ENCODE peak calls at places on chromosome 22, in seven cellular contexts. P is GM12864, K is uterus, Q is kidney epithelial cell, A is thoracic aorta, E is SK-N-SH, I is HCT116. M is an unnamed sample.

GRCh38 chr22:33894515-33894914 is 25.8 kb downstream of the LARGE1 start:
- DNase-seq in K (no peak), I (no peak), E (no peak), P (no peak), A (no peak), Q (no peak), M (no peak)

GRCh38 chr22:26471522-26471921 is 12.1 kb downstream of the HPS4 start:
- DNase-seq in K (no peak), E (no peak), Q (peak), P (no peak), I (peak), A (no peak), M (peak)

GRCh38 chr22:25753252-25753651 is 11.3 kb downstream of the MYO18B start:
- DNase-seq in Q (no peak), P (no peak), K (no peak), I (no peak), A (no peak), E (no peak), M (no peak)

GRCh38 chr22:34975721-34976120 is 90.2 kb upstream of the ISX start:
- DNase-seq in I (no peak), A (no peak), E (no peak), K (no peak), P (no peak), Q (no peak), M (no peak)

GRCh38 chr22:32649515-32650200 is 151.8 kb upstream of the TIMP3 start:
- DNase-seq in Q (no peak), E (no peak), P (no peak), I (no peak), K (peak), A (peak), M (no peak)

GRCh38 chr22:48756146-48757111 is 1071.2 kb downstream of the BRD1 start:
- DNase-seq in P (no peak), A (no peak), Q (no peak), I (no peak), E (no peak), K (no peak), M (no peak)

GRCh38 chr22:35476341-35476740 is 64.3 kb upstream of the RASD2 start:
- DNase-seq in E (no peak), I (no peak), A (no peak), Q (peak), P (no peak), K (no peak), M (no peak)

GRCh38 chr22:32518351-32518750 is 43.7 kb downstream of the FBXO7 start:
- DNase-seq in A (no peak), Q (no peak), P (no peak), K (no peak), E (no peak), I (no peak), M (no peak)

GRCh38 chr22:24413726-24414385 is 13.5 kb upstream of the ADORA2A start:
- DNase-seq in I (no peak), Q (no peak), A (no peak), E (peak), P (no peak), K (no peak), M (no peak)

GRCh38 chr22:43375951-43376455 is 32.8 kb upstream of the SCUBE1 start:
- DNase-seq in E (no peak), I (no peak), K (no peak), A (no peak), Q (no peak), P (no peak), M (no peak)

GRCh38 chr22:36258750-36259619 is 6.1 kb downstream of the APOL1 start:
- DNase-seq in E (no peak), Q (no peak), A (no peak), I (no peak), P (no peak), K (peak), M (no peak)

GRCh38 chr22:26916236-26916635 is 258.8 kb downstream of the MIAT start:
- DNase-seq in A (no peak), E (no peak), I (no peak), K (no peak), P (no peak), Q (no peak), M (no peak)

GRCh38 chr22:47472636-47473035 is 710.2 kb downstream of the TBC1D22A start:
- DNase-seq in Q (no peak), E (no peak), P (no peak), A (no peak), K (no peak), I (no peak), M (no peak)

GRCh38 chr22:19108807-19109197 is 13.4 kb downstream of the DGCR2 start:
- DNase-seq in K (no peak), I (no peak), P (no peak), A (no peak), Q (no peak), E (no peak), M (no peak)

GRCh38 chr22:25702046-25702445 is 39.9 kb upstream of the MYO18B start:
- DNase-seq in A (no peak), I (no peak), Q (peak), K (no peak), E (peak), P (no peak), M (peak)

GRCh38 chr22:30694638-30695350 is at the start of gene OSBP2:
- DNase-seq in E (peak), A (no peak), K (peak), I (no peak), Q (no peak), P (no peak), M (no peak)

GRCh38 chr22:48485144-48486135 is 1342.2 kb downstream of the BRD1 start:
- DNase-seq in Q (no peak), K (peak), I (no peak), A (no peak), P (no peak), E (no peak), M (no peak)

GRCh38 chr22:27626675-27627443 is 174.7 kb downstream of the MN1 start:
- DNase-seq in I (no peak), A (no peak), E (no peak), K (no peak), P (no peak), Q (no peak), M (no peak)

GRCh38 chr22:27982106-27982505 is 63.0 kb upstream of the PITPNB start:
- DNase-seq in E (no peak), K (no peak), Q (no peak), A (no peak), P (no peak), I (no peak), M (no peak)

GRCh38 chr22:26835929-26836528 is 178.6 kb downstream of the MIAT start:
- DNase-seq in K (peak), Q (no peak), E (peak), A (no peak), I (peak), P (peak), M (peak)

GRCh38 chr22:30333707-30334087 is 7.0 kb upstream of the TBC1D10A start:
- DNase-seq in A (no peak), P (no peak), K (no peak), I (no peak), Q (no peak), E (no peak), M (no peak)

GRCh38 chr22:46339956-46340355 is 4.4 kb downstream of the TRMU start:
- DNase-seq in K (no peak), E (no peak), A (no peak), P (no peak), I (no peak), Q (no peak), M (no peak)

GRCh38 chr22:46336119-46337078 is 885 bp downstream of the TRMU start:
- DNase-seq in Q (no peak), P (no peak), I (no peak), E (peak), A (no peak), K (no peak), M (no peak)

GRCh38 chr22:46335201-46336118 is at the start of gene TRMU:
- DNase-seq in P (peak), I (peak), E (peak), Q (peak), K (peak), A (no peak), M (peak)

GRCh38 chr22:46338636-46339035 is 3.1 kb downstream of the TRMU start:
- DNase-seq in P (no peak), E (no peak), Q (no peak), K (no peak), A (no peak), I (no peak), M (no peak)

GRCh38 chr22:46337870-46338269 is 2.4 kb downstream of the TRMU start:
- DNase-seq in I (no peak), E (no peak), P (no peak), A (no peak), K (no peak), Q (no peak), M (no peak)
- H3K4me3 ChIP-seq in I (no peak), E (no peak), P (no peak), A (no peak), K (no peak), Q (no peak), M (no peak)

DNA sequence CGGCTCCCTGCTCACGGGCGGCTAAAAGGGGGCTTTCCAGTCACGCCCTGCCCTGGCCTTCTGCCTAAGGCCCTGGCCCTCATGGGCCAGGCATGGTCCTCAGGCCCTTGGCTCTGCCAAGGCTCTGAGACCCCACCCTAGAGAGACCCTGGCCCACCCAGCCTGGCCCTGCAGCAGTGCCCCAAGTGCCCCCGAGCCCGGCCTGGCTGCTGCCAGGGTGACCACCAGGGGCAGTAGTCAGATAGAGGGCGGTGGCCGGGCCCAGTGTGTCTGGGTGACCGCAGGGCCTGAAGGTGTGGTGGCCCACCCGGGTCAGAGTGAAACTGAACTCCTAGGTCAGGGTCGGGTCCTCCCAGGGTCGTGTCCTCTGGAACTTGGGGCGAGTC is 29.4 kb upstream of the CCDC188 start:
- DNase-seq in P (no peak), Q (no peak), I (no peak), A (no peak), E (peak), K (no peak), M (no peak)
- TF ChIP-seq CTCF in P (peak), Q (peak), I (peak), A (peak), E (peak), K (no peak), M (peak)

GRCh38 chr22:50191041-50191740 is 5.5 kb downstream of the TRABD start:
- DNase-seq in I (no peak), K (no peak), A (no peak), E (peak), P (peak), Q (no peak), M (no peak)
- H3K4me3 ChIP-seq in I (peak), K (peak), A (peak), E (no peak), P (peak), Q (peak), M (peak)

DNA sequence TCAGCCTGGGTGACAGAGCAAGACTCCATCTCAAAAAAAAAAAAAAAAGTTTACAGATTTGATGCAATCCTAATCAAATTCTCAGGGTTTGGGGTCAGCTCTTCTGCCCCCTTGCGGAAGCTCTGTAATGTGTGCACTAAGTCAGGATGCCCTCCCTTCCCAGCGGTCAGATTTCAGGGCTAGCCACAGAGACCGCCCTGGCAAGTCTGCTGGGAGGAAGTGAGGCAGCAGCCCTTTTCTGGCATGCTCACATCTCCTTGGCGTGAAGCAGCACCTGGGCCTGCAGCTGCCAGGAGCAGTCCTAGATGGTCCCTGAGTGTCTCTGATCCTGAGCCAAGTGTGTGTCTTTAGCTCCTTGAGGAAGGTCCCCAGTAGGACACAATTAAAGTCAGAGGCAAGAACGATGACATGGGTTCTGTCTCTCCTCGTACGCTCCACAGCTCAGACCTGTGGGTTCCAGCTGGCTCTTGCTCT is 10.9 kb upstream of the APOBEC3C start:
- DNase-seq in K (peak), Q (no peak), P (peak), A (peak), E (peak), I (peak), M (peak)
- TF ChIP-seq CTCF in K (peak), Q (peak), P (peak), A (peak), E (peak), I (peak), M (peak)

DNA sequence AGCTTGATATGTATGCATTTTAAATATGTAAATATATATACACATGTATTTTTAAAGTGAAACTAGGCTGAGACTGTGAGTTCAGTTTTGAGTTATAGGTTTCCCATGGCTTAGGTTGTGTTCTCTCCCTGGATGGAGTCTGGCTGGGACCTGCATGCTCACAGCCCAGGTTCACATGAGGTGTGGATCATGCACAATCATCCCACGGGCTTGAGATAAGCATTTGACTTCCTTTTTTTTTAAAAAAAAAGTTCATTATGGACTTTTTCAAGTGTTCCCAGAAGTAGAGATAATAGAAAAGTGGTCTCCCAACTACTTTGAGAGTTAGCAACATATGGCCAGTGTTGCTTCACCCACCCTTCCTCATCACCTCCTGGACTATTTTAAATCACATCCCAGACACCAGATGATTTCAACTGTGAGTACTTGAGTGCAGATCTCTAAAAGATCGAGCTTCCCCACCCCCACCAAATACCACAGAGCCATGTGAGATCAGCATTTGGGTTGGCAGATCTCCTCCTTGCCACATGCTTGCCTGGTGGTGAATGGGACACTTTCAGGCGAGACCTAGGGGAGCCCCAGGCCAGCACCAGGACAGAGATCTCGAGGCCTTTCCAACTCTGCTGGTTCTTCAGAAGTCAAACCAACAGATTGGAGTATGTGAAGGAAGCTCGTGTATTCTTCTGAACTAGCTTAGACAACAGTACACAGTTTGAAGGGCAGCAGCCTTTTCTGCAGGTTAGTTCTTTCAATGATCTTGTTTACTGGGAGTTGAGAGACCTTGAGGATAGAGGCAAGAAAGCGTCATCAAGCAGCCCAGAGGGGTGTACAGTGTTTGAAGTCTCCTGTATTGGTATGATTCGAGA is 15.9 kb downstream of the MED15 start:
- DNase-seq in E (no peak), I (no peak), A (no peak), K (no peak), Q (no peak), P (no peak), M (peak)
- H3K4me3 ChIP-seq in E (no peak), I (no peak), A (no peak), K (no peak), Q (no peak), P (no peak), M (no peak)

GRCh38 chr22:17774206-17774927 is at the start of gene BID:
- DNase-seq in I (no peak), Q (no peak), A (no peak), K (no peak), P (no peak), E (peak), M (no peak)

GRCh38 chr22:17770180-17771077 is 3.8 kb downstream of the BID start:
- DNase-seq in E (no peak), I (no peak), Q (no peak), P (no peak), A (no peak), K (no peak), M (no peak)

GRCh38 chr22:17773606-17774205 is 563 bp downstream of the BID start:
- DNase-seq in P (no peak), Q (no peak), A (no peak), K (no peak), E (peak), I (no peak), M (no peak)

GRCh38 chr22:17772963-17773605 is 1.2 kb downstream of the BID start:
- DNase-seq in K (no peak), I (no peak), Q (no peak), E (no peak), P (no peak), A (no peak), M (no peak)

GRCh38 chr22:17772249-17772962 is 1.9 kb downstream of the BID start:
- DNase-seq in Q (no peak), P (no peak), I (no peak), K (no peak), A (no peak), E (peak), M (no peak)
- TF ChIP-seq CTCF in Q (no peak), P (no peak), I (no peak), K (no peak), A (no peak), E (no peak), M (no peak)